ENCODE peak calls at places on chromosomes 13 and 19, in five cellular contexts. C is bronchial epithelial cell, S is memory B cell, I is right atrium auricular region, Q is neuronal stem cell. W is an unnamed sample.

GRCh38 chr19:14089662-14090508 is 666 bp downstream of the SAMD1 start:
- DNase-seq in C (no peak), Q (peak; percentile 61), I (no peak), S (peak; percentile 38), W (peak; percentile 92)

GRCh38 chr13:94546071-94546839 is 49.7 kb downstream of the TGDS start:
- DNase-seq in Q (no peak), S (no peak), C (no peak), I (no peak), W (peak; percentile 31)

GRCh38 chr13:112892759-112893569 is 76.0 kb upstream of the MCF2L start:
- DNase-seq in Q (peak; percentile 18), I (no peak), C (no peak), S (no peak), W (no peak)

GRCh38 chr13:61778531-61778930 is 362.9 kb upstream of the PCDH20 start:
- DNase-seq in C (no peak), I (no peak), Q (no peak), S (no peak), W (no peak)

GRCh38 chr13:106649495-106649894 is 81.6 kb upstream of the ARGLU1 start:
- DNase-seq in S (no peak), I (no peak), C (peak; percentile 85), Q (no peak), W (no peak)

GRCh38 chr13:108368240-108368898 is 98.9 kb downstream of the TNFSF13B start:
- DNase-seq in C (no peak), S (no peak), Q (no peak), I (no peak), W (no peak)

GRCh38 chr13:31029129-31029528 is 96.7 kb downstream of the TEX26 start:
- DNase-seq in Q (no peak), C (no peak), S (no peak), I (no peak), W (peak; percentile 49)

GRCh38 chr19:14440049-14440448 is 6.9 kb downstream of the PKN1 start:
- DNase-seq in C (no peak), S (peak; percentile 75), I (peak; percentile 79), Q (no peak), W (no peak)

GRCh38 chr19:1206733-1207301 is 1.2 kb downstream of the STK11 start:
- DNase-seq in Q (no peak), S (peak; percentile 26), I (no peak), C (peak; percentile 29), W (peak; percentile 72)

GRCh38 chr13:51152713-51153112 is 41.6 kb upstream of the C13orf42 start:
- DNase-seq in I (no peak), C (no peak), S (no peak), Q (no peak), W (no peak)

GRCh38 chr13:26494591-26494990 is 62.9 kb upstream of the WASF3 start:
- DNase-seq in Q (no peak), S (no peak), I (no peak), C (no peak), W (no peak)

GRCh38 chr19:9850235-9850959 is 15.3 kb downstream of the PIN1 start:
- DNase-seq in I (no peak), C (no peak), S (no peak), Q (no peak), W (peak; percentile 46)

GRCh38 chr19:15438124-15438496 is 11.6 kb downstream of the WIZ start:
- DNase-seq in Q (no peak), I (no peak), C (no peak), S (no peak), W (no peak)

GRCh38 chr19:14516048-14516534 is 2.1 kb downstream of the DNAJB1 start:
- DNase-seq in C (no peak), Q (no peak), I (no peak), S (no peak), W (no peak)

GRCh38 chr19:17121736-17122293 is 46.2 kb downstream of the MYO9B start:
- DNase-seq in C (no peak), S (no peak), I (no peak), Q (no peak), W (no peak)

W was measured in H7.